ENCODE peak calls at places on chromosomes 13 and 19, in nine cellular contexts. R is H9, T is hepatocyte, K is fibroblast of mammary gland, I is HepG2, H is choroid plexus epithelial cell, W is OCI-LY7, C is AG10803, Y is endodermal cell. L is an unnamed sample.

GRCh38 chr19:3983936-3984583 is 1.2 kb downstream of the EEF2 start:
- DNase-seq in R (peak; percentile 29), T (peak; percentile 57), K (peak; percentile 59), I (no peak), H (peak; percentile 75), W (peak; percentile 81), C (peak; percentile 66), Y (peak; percentile 56), L (no peak)

GRCh38 chr13:21894091-21894490 is 223.2 kb downstream of the FGF9 start:
- DNase-seq in R (no peak), T (no peak), K (no peak), I (no peak), H (no peak), W (no peak), C (no peak), Y (no peak), L (no peak)

GRCh38 chr13:44407891-44408290 is 34.3 kb downstream of the SERP2 start:
- DNase-seq in R (no peak), T (no peak), K (no peak), I (no peak), H (no peak), W (no peak), C (no peak), Y (no peak), L (no peak)

GRCh38 chr13:82905071-82905470 is 977.2 kb downstream of the SLITRK1 start:
- DNase-seq in R (no peak), T (no peak), K (peak; percentile 0), I (no peak), H (no peak), W (no peak), C (no peak), Y (no peak), L (no peak)

GRCh38 chr19:56105090-56105701 is 15.9 kb downstream of the ZNF787 start:
- DNase-seq in R (peak; percentile 85), T (peak; percentile 80), K (peak; percentile 74), I (peak; percentile 78), H (peak; percentile 75), W (no peak), C (peak; percentile 53), Y (peak; percentile 94), L (peak; percentile 58)

GRCh38 chr13:27542220-27542619 is 78.1 kb downstream of the LNX2 start:
- DNase-seq in R (no peak), T (no peak), K (no peak), I (no peak), H (no peak), W (no peak), C (peak; percentile 47), Y (no peak), L (no peak)

GRCh38 chr19:40549007-40549708 is 27.5 kb upstream of the SHKBP1 start:
- DNase-seq in R (peak; percentile 96), T (peak; percentile 81), K (peak; percentile 40), I (peak; percentile 49), H (peak; percentile 56), W (peak; percentile 59), C (peak; percentile 28), Y (peak; percentile 98), L (peak; percentile 87)

GRCh38 chr19:55909801-55910200 is 22.3 kb downstream of the NLRP13 start:
- DNase-seq in R (no peak), T (no peak), K (no peak), I (no peak), H (no peak), W (no peak), C (no peak), Y (no peak), L (no peak)

GRCh38 chr19:40690699-40691420 is 409 bp upstream of the NUMBL start:
- DNase-seq in R (peak; percentile 96), T (peak; percentile 97), K (peak; percentile 90), I (no peak), H (peak; percentile 94), W (peak; percentile 88), C (peak; percentile 93), Y (peak; percentile 98), L (peak; percentile 95)

GRCh38 chr19:56297010-56297409 is 17.6 kb downstream of the ZSCAN5A start:
- DNase-seq in R (no peak), T (no peak), K (no peak), I (no peak), H (no peak), W (no peak), C (no peak), Y (no peak), L (no peak)

GRCh38 chr13:51249767-51250741 is 27.9 kb downstream of the FAM124A start:
- DNase-seq in R (no peak), T (no peak), K (no peak), I (peak; percentile 13), H (peak; percentile 22), W (peak; percentile 36), C (no peak), Y (peak; percentile 39), L (no peak)
- TF ChIP-seq CTCF in R (peak; percentile 71), T (peak; percentile 19), K (peak; percentile 58), I (no peak), H (peak; percentile 55), W (peak; percentile 80), C (peak; percentile 41), Y (peak; percentile 79), L (no peak)

DNA sequence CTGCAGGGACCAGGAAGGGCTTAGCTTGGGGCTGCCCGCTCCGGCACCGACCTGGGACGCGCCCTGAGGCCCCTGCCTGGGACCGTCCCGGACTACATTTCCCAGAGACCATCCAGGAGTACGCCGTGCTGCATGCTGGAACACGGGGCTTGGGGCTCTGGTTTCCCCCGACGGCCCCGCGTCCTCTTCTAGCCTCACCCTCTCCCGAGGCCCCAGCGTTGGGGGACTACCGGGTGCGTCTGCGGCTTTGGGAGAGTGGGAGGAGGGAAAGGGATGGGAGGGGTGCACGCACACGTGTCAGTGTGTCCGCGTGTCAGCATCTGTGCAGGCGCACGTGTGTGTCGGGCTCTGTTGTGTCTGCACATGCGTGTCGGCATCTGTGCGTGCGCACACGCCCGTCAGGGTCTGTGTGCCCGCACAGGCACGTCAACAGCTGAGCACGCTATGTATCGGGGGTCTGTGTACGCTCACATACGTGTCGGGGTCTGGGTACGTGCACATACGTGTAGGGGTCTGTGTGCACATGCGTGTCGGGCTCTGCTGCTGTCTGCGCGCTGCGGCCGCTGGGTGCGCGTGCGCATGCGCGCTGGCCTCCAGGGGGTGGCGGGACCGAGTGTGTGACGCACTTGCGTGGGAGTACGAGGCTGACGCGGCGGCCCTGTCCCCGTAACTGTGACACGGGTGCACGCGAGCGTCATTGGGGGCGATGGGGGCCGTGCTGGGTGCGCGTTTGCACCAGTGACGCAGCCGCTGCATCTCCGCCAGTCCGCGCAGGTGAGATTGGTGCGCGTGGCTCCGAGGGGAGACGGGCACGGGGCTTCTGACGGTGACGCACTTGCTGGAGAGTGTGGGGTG is at the start of gene ZNF331:
- DNase-seq in R (peak; percentile 77), T (peak; percentile 86), K (peak; percentile 85), I (peak; percentile 39), H (peak; percentile 64), W (peak; percentile 78), C (peak; percentile 72), Y (peak; percentile 88), L (peak; percentile 91)
- TF ChIP-seq CTCF in R (peak; percentile 29), T (peak; percentile 30), K (no peak), I (peak; percentile 47), H (peak; percentile 40), W (peak; percentile 20), C (peak; percentile 47), Y (peak; percentile 48), L (no peak)

DNA sequence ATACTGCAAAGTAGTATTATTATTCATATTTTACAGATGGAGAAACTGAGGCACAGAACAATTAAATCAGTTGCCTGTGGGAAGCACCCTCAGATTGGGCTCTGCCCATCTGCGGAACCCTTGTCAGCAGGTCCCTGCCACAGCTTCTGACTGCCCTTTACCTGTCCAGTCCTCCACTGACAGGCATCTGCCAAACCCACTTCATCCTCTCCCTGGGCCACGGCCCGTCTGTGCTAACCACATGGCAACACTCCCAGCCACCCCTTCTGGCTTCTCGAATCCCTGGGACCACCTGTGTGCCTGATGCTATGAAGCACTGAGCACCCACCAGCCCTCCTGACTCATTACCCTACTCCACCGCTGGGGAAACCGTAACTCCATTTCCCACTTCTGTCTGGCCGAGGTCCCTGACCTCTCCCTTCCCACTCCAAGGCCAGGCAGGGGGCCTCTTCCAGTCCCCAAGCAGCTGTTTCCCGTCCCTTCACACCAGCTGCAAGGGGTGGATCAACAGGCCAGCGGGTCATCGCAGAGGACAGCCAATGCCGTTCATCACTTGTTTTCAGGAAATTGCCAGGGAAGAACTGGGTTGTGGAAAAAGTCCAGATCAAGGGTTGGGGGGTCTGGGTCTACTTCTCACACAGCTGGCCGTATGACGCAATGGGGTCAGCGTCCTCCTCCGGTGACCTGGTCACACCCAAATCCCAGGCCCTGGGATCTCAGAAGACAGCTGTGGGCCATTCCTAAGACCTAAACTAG is 2.5 kb downstream of the KANK3 start:
- DNase-seq in R (peak; percentile 64), T (no peak), K (no peak), I (no peak), H (no peak), W (no peak), C (no peak), Y (peak; percentile 82), L (no peak)
- TF ChIP-seq CTCF in R (peak; percentile 44), T (no peak), K (no peak), I (peak; percentile 41), H (peak; percentile 42), W (no peak), C (no peak), Y (peak; percentile 58), L (peak; percentile 29)

GRCh38 chr19:1055886-1056620 is 10.9 kb upstream of the ARHGAP45 start:
- DNase-seq in R (peak; percentile 21), T (no peak), K (no peak), I (no peak), H (no peak), W (no peak), C (no peak), Y (no peak), L (no peak)
- TF ChIP-seq CTCF in R (no peak), T (no peak), K (no peak), I (no peak), H (no peak), W (no peak), C (no peak), Y (no peak), L (no peak)

GRCh38 chr13:73767191-73767741 is 366.9 kb downstream of the KLF12 start:
- DNase-seq in R (peak; percentile 59), T (peak; percentile 14), K (no peak), I (peak; percentile 20), H (peak; percentile 54), W (peak; percentile 27), C (no peak), Y (peak; percentile 61), L (no peak)
- TF ChIP-seq CTCF in R (no peak), T (no peak), K (no peak), I (no peak), H (no peak), W (no peak), C (no peak), Y (no peak), L (no peak)

DNA sequence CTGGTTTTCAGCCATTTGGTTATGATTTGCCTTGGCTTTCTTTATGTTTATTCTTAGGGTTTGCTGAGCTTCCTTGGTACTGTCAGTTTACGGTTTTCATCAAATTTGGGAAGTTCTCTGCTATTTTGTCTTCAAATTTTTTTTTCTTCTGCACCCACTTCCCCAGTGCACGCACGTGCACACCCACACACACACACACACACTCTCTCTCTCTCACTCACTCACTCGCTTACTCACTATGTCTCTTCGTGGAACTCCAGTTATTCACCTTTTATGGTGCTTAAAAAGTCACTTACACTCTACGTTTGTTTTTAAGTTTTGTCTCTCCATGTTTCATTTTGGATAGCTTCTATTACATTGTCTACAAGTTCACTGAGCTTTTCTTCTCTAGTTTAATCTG is 7.1 kb downstream of the AKAP11 start:
- DNase-seq in R (no peak), T (no peak), K (peak; percentile 18), I (no peak), H (no peak), W (peak; percentile 13), C (no peak), Y (no peak), L (peak; percentile 66)
- TF ChIP-seq CTCF in R (no peak), T (no peak), K (no peak), I (no peak), H (no peak), W (no peak), C (no peak), Y (no peak), L (no peak)